ENCODE peak calls at places on chromosomes 7 and 10, in four cellular contexts. U, S, T and Q are unnamed samples. For H3K27me3, the result is how much of the 10 kb centered on the place peaks cover.

GRCh38 chr7:158206341-158206740 is 381.3 kb downstream of the PTPRN2 start:
- DNase-seq in U (no peak), S (no peak), T (no peak), Q (no peak)

GRCh38 chr7:106750773-106751172 is 89.8 kb upstream of the CCDC71L start:
- DNase-seq in U (no peak), S (no peak), T (no peak), Q (no peak)

GRCh38 chr7:42661312-42661711 is 250.6 kb downstream of the C7orf25 start:
- DNase-seq in U (no peak), S (no peak), T (no peak), Q (no peak)

GRCh38 chr10:125008689-125009579 is 67.0 kb downstream of the ZRANB1 start:
- DNase-seq in U (no peak), S (peak), T (no peak), Q (peak)

GRCh38 chr7:68904635-68905034 is 693.6 kb upstream of the AUTS2 start:
- DNase-seq in U (no peak), S (no peak), T (no peak), Q (no peak)

GRCh38 chr7:151660141-151660540 is 140.4 kb upstream of the RHEB start:
- DNase-seq in U (no peak), S (no peak), T (no peak), Q (no peak)

GRCh38 chr7:37354661-37355131 is 94.0 kb downstream of the ELMO1 start:
- DNase-seq in U (no peak), S (no peak), T (no peak), Q (no peak)

GRCh38 chr7:49243521-49243920 is 319.2 kb downstream of the CDC14C start:
- DNase-seq in U (no peak), S (no peak), T (no peak), Q (no peak)

GRCh38 chr10:59346321-59346720 is 16.0 kb downstream of the FAM13C start:
- DNase-seq in U (no peak), S (no peak), T (no peak), Q (no peak)

GRCh38 chr10:47198221-47198620 is 101.8 kb upstream of the GDF10 start:
- DNase-seq in U (no peak), S (no peak), T (no peak), Q (no peak)

DNA sequence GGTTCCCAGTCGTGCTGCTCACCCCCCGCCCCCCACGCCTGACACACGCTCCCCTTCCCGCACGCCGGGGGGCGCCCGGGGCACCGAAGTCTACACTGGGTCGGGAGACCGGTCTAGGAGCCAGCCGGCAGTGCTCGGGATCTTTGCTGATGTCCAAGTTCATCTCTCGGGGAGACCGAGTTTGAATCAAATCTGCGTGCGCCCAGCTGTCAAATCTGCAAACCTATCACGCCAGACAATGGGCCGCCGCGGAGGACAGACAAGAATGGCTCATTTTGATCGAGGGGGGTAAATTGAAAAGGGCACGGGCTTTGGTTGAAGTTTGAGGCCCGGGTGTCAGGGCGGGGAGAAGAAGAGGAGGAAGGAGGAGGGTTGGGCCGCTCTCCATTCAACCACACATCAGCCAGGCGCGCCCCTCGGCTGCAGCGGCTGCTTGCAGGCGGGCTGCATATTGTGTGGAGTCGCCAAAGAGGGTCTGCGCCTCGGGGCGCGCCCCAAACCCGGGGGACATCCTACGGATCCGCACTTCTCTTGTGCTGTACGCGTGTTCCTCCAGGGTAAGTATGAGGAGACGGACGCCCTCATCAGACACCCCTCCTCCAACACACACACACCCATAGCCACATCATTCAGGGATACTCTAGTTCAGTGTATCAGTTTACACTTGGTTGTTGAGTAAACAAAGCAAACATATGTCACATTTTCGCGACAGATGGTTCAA is 1.3 kb upstream of the GFRA1 start:
- DNase-seq in U (no peak), S (peak), T (no peak), Q (no peak)
- H3K27me3 ChIP-seq in U (under half), S (under half), T (under half), Q (under half)

GRCh38 chr7:1209097-1209496 is 23.6 kb upstream of the UNCX start:
- DNase-seq in U (no peak), S (no peak), T (no peak), Q (no peak)

GRCh38 chr7:1210321-1210978 is 22.2 kb upstream of the UNCX start:
- DNase-seq in U (no peak), S (no peak), T (no peak), Q (no peak)

GRCh38 chr7:1214516-1214915 is 18.2 kb upstream of the UNCX start:
- DNase-seq in U (no peak), S (no peak), T (no peak), Q (no peak)

GRCh38 chr7:1211611-1212010 is 21.1 kb upstream of the UNCX start:
- DNase-seq in U (no peak), S (no peak), T (no peak), Q (no peak)

DNA sequence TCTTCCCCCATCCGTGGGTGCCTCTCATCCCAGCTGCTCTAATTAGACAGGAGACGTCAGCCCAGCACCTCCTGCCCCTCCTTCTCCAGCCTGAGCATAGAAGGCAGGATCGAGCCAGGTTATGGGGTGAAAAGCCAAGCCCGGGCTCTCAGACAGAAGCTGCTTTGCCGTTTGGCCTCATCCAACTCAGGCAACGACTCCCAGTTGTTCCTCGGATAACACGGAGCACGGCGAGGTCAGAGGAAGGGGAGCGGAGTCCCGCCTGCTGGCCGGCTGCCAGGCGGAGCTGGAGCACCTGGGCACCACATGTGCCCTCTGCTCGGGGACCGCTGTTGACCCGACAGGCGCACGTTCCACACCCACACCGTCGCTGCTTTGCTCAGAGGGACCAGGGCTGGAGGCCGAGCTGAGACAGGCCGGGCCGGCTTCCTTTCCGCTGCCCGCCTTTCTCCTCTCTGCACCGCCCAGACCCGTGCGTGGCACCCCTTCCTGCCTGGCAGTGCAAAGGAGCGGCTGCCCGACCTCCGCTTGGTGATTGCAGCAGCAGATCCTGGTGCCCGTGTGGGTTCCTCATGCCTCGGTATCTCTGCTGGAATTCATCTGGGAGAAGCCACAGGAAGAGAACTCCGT is 21.6 kb upstream of the UNCX start:
- DNase-seq in U (no peak), S (no peak), T (no peak), Q (no peak)
- H3K27me3 ChIP-seq in U (half or more), S (under half), T (under half), Q (under half)

DNA sequence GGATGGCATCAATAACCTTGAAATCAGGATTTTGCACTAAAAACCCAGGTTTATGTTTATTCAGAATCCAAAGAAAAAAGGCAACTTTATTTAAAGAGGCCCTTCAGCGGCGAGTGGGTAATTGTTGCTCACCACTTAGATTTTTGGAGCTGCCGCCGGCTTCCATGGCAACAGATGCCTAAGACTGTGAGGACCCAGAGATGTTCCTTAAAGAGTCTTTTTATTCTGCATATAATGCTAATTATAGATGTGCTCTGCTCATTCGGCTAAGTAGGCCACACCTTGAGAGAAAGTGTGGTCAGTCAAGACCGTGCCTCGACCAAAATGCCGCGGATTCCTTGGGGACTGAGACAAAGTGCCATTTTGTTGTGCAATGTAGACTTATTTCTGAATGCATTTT is 21.6 kb upstream of the MGMT start:
- DNase-seq in U (no peak), S (no peak), T (no peak), Q (no peak)
- H3K27me3 ChIP-seq in U (half or more), S (under half), T (under half), Q (under half)

GRCh38 chr10:29873941-29874340 is 185.4 kb downstream of the JCAD start:
- DNase-seq in U (no peak), S (no peak), T (no peak), Q (no peak)

GRCh38 chr10:29878492-29878891 is 180.9 kb downstream of the JCAD start:
- DNase-seq in U (no peak), S (no peak), T (no peak), Q (no peak)

GRCh38 chr10:29874604-29875269 is 184.6 kb downstream of the JCAD start:
- DNase-seq in U (no peak), S (no peak), T (no peak), Q (no peak)

GRCh38 chr10:29877798-29878491 is 181.4 kb downstream of the JCAD start:
- DNase-seq in U (no peak), S (no peak), T (no peak), Q (no peak)

DNA sequence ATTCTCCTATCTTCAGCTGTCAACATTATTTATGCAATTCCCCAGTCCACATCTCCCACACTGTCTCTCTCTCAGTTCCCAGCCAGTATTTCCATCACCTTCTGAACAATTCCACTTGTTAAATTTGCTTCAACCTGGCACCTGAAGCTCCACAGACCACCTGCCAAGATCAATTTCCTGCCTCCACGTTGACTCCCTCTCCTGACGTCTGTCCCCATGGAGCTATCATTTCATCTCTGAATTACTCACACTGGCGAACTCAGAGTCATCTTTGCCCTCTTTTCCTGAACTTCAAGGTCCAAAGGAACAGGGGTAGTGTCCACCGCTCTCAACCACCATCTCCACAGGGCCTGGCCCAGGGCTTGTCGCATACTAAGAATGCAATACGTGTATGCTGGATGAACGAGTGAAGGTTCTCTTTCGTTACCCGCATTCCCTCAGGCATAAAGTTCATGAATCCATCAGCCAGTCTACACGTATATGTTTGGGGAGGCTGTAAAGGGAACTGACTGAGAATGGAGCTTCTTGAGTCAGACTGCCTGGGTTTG is 183.3 kb downstream of the JCAD start:
- DNase-seq in U (no peak), S (no peak), T (no peak), Q (no peak)
- H3K27me3 ChIP-seq in U (under half), S (under half), T (under half), Q (under half)

GRCh38 chr10:77563638-77564270 is 73.9 kb downstream of the KCNMA1 start:
- DNase-seq in U (peak), S (peak), T (no peak), Q (no peak)
- H3K27me3 ChIP-seq in U (under half), S (under half), T (under half), Q (under half)